ENCODE peak calls at places on chromosomes 16 and 17, in five cellular contexts. One of them, this sample, is unnamed.

GRCh38 chr17:3534881-3535252 is 22.7 kb downstream of the TRPV3 start:
- DNase-seq in caudate nucleus: no peak
- DNase-seq in smooth muscle cell of the brain vasculature: no peak
- DNase-seq in stimulated activated CD4-positive, alpha-beta T cell treated with anti-CD3 and anti-CD28 coated beads, Interleukin-4, amount 100 ng/mL, for 4 hours: no peak
- DNase-seq in GM03348: peak
- DNase-seq in this sample: peak

GRCh38 chr16:88857728-88858339 is 907 bp downstream of the TRAPPC2L start:
- DNase-seq in caudate nucleus: peak
- DNase-seq in smooth muscle cell of the brain vasculature: peak
- DNase-seq in stimulated activated CD4-positive, alpha-beta T cell treated with anti-CD3 and anti-CD28 coated beads, Interleukin-4, amount 100 ng/mL, for 4 hours: peak
- DNase-seq in GM03348: peak
- DNase-seq in this sample: peak

GRCh38 chr17:81028506-81028858 is 6.5 kb upstream of the BAIAP2 start:
- DNase-seq in caudate nucleus: no peak
- DNase-seq in smooth muscle cell of the brain vasculature: no peak
- DNase-seq in stimulated activated CD4-positive, alpha-beta T cell treated with anti-CD3 and anti-CD28 coated beads, Interleukin-4, amount 100 ng/mL, for 4 hours: no peak
- DNase-seq in GM03348: no peak
- DNase-seq in this sample: no peak

GRCh38 chr17:31745964-31746650 is 112.9 kb downstream of the COPRS start:
- DNase-seq in caudate nucleus: no peak
- DNase-seq in smooth muscle cell of the brain vasculature: no peak
- DNase-seq in stimulated activated CD4-positive, alpha-beta T cell treated with anti-CD3 and anti-CD28 coated beads, Interleukin-4, amount 100 ng/mL, for 4 hours: no peak
- DNase-seq in GM03348: no peak
- DNase-seq in this sample: no peak

GRCh38 chr17:2693561-2694380 is 17.8 kb downstream of the CLUH start:
- DNase-seq in caudate nucleus: no peak
- DNase-seq in smooth muscle cell of the brain vasculature: no peak
- DNase-seq in stimulated activated CD4-positive, alpha-beta T cell treated with anti-CD3 and anti-CD28 coated beads, Interleukin-4, amount 100 ng/mL, for 4 hours: no peak
- DNase-seq in GM03348: peak
- DNase-seq in this sample: no peak

GRCh38 chr17:58402679-58403078 is 14.7 kb downstream of the RNF43 start:
- DNase-seq in caudate nucleus: no peak
- DNase-seq in smooth muscle cell of the brain vasculature: no peak
- DNase-seq in stimulated activated CD4-positive, alpha-beta T cell treated with anti-CD3 and anti-CD28 coated beads, Interleukin-4, amount 100 ng/mL, for 4 hours: no peak
- DNase-seq in GM03348: peak
- DNase-seq in this sample: no peak

GRCh38 chr16:16075463-16076399 is 126.3 kb downstream of the ABCC1 start:
- DNase-seq in caudate nucleus: no peak
- DNase-seq in smooth muscle cell of the brain vasculature: no peak
- DNase-seq in stimulated activated CD4-positive, alpha-beta T cell treated with anti-CD3 and anti-CD28 coated beads, Interleukin-4, amount 100 ng/mL, for 4 hours: no peak
- DNase-seq in GM03348: no peak
- DNase-seq in this sample: no peak

GRCh38 chr17:59838196-59838911 is 54.4 kb downstream of the TUBD1 start:
- DNase-seq in caudate nucleus: no peak
- DNase-seq in smooth muscle cell of the brain vasculature: no peak
- DNase-seq in stimulated activated CD4-positive, alpha-beta T cell treated with anti-CD3 and anti-CD28 coated beads, Interleukin-4, amount 100 ng/mL, for 4 hours: peak
- DNase-seq in GM03348: no peak
- DNase-seq in this sample: no peak

GRCh38 chr17:79721993-79722671 is 8.6 kb upstream of the ENPP7 start:
- DNase-seq in caudate nucleus: no peak
- DNase-seq in smooth muscle cell of the brain vasculature: no peak
- DNase-seq in stimulated activated CD4-positive, alpha-beta T cell treated with anti-CD3 and anti-CD28 coated beads, Interleukin-4, amount 100 ng/mL, for 4 hours: no peak
- DNase-seq in GM03348: no peak
- DNase-seq in this sample: no peak

GRCh38 chr16:65106792-65107191 is 15.1 kb downstream of the CDH11 start:
- DNase-seq in caudate nucleus: no peak
- DNase-seq in smooth muscle cell of the brain vasculature: no peak
- DNase-seq in stimulated activated CD4-positive, alpha-beta T cell treated with anti-CD3 and anti-CD28 coated beads, Interleukin-4, amount 100 ng/mL, for 4 hours: no peak
- DNase-seq in GM03348: no peak
- DNase-seq in this sample: no peak

GRCh38 chr16:58500329-58501241 is 642 bp downstream of the NDRG4 start:
- DNase-seq in caudate nucleus: no peak
- DNase-seq in smooth muscle cell of the brain vasculature: no peak
- DNase-seq in stimulated activated CD4-positive, alpha-beta T cell treated with anti-CD3 and anti-CD28 coated beads, Interleukin-4, amount 100 ng/mL, for 4 hours: no peak
- DNase-seq in GM03348: no peak
- DNase-seq in this sample: no peak

GRCh38 chr16:81697321-81697885 is 81.7 kb upstream of the PLCG2 start:
- DNase-seq in caudate nucleus: no peak
- DNase-seq in smooth muscle cell of the brain vasculature: no peak
- DNase-seq in stimulated activated CD4-positive, alpha-beta T cell treated with anti-CD3 and anti-CD28 coated beads, Interleukin-4, amount 100 ng/mL, for 4 hours: peak
- DNase-seq in GM03348: peak
- DNase-seq in this sample: peak

GRCh38 chr16:12532871-12533610 is 270.6 kb downstream of the CPPED1 start:
- DNase-seq in caudate nucleus: no peak
- DNase-seq in smooth muscle cell of the brain vasculature: no peak
- DNase-seq in stimulated activated CD4-positive, alpha-beta T cell treated with anti-CD3 and anti-CD28 coated beads, Interleukin-4, amount 100 ng/mL, for 4 hours: peak
- DNase-seq in GM03348: no peak
- DNase-seq in this sample: no peak